ENCODE peak calls at places on chromosomes 5 and 9, in ten cellular contexts. P is CD8-positive, alpha-beta T cell; O is posterior vena cava; J is memory B cell; E is astrocyte of the spinal cord; V is pons; R is ovary; C is NCI-H2081; X is activated effector memory CD4-positive, alpha-beta T cell treated with anti-CD3 and anti-CD28 coated beads, Interleukin-2, amount 50 U/mL, for 16 hours; U is fibroblast of the aortic adventitia. L is an unnamed sample.

GRCh38 chr5:115578657-115579056 is 23.6 kb downstream of the TICAM2 start:
- DNase-seq in P (no peak), O (no peak), J (no peak), E (no peak), V (no peak), R (no peak), C (no peak), X (no peak), U (no peak), L (no peak)

GRCh38 chr5:94402096-94402495 is 216.3 kb downstream of the KIAA0825 start:
- DNase-seq in P (no peak), O (no peak), J (no peak), E (no peak), V (no peak), R (no peak), C (no peak), X (no peak), U (no peak), L (no peak)

GRCh38 chr5:181223729-181224389 is 778 bp downstream of the TRIM41 start:
- DNase-seq in P (no peak), O (peak; percentile 85), J (no peak), E (no peak), V (no peak), R (no peak), C (no peak), X (peak; percentile 83), U (no peak), L (peak; percentile 34)

GRCh38 chr9:121399883-121400607 is 30.0 kb upstream of the STOM start:
- DNase-seq in P (no peak), O (no peak), J (peak; percentile 45), E (peak; percentile 81), V (peak; percentile 85), R (no peak), C (peak; percentile 60), X (no peak), U (peak; percentile 91), L (no peak)

GRCh38 chr9:135671591-135672041 is 8.5 kb downstream of the LCN9 start:
- DNase-seq in P (no peak), O (no peak), J (no peak), E (no peak), V (no peak), R (no peak), C (no peak), X (no peak), U (no peak), L (no peak)

GRCh38 chr9:27625751-27626628 is 52.7 kb upstream of the C9orf72 start:
- DNase-seq in P (no peak), O (no peak), J (no peak), E (no peak), V (no peak), R (no peak), C (no peak), X (no peak), U (no peak), L (no peak)

GRCh38 chr5:164484948-164485347 is 979.5 kb downstream of the MAT2B start:
- DNase-seq in P (no peak), O (no peak), J (no peak), E (no peak), V (no peak), R (no peak), C (no peak), X (no peak), U (no peak), L (no peak)

GRCh38 chr9:96436063-96436455 is 13.9 kb upstream of the HABP4 start:
- DNase-seq in P (no peak), O (no peak), J (no peak), E (no peak), V (no peak), R (no peak), C (no peak), X (no peak), U (no peak), L (no peak)

GRCh38 chr5:179267671-179268071 is 77.6 kb downstream of the ADAMTS2 start:
- DNase-seq in P (no peak), O (peak; percentile 81), J (no peak), E (no peak), V (no peak), R (peak; percentile 19), C (no peak), X (peak; percentile 56), U (no peak), L (peak; percentile 23)

GRCh38 chr9:109787735-109788134 is 7.7 kb downstream of the PALM2AKAP2 start:
- DNase-seq in P (no peak), O (no peak), J (no peak), E (no peak), V (no peak), R (no peak), C (no peak), X (no peak), U (no peak), L (no peak)

GRCh38 chr5:150780180-150780692 is 1.7 kb downstream of the SMIM3 start:
- DNase-seq in P (no peak), O (no peak), J (no peak), E (no peak), V (no peak), R (no peak), C (no peak), X (no peak), U (peak; percentile 39), L (peak; percentile 31)

L was measured in stomach.